ENCODE peak calls at places on chromosome 5, in four cellular contexts. B, R, L and A are unnamed samples.

GRCh38 chr5:75324791-75325190 is 12.2 kb upstream of the HMGCR start:
- DNase-seq in L (no peak), R (no peak), B (no peak), A (no peak)

GRCh38 chr5:14503017-14503680 is 78.4 kb upstream of the OTULINL start:
- DNase-seq in L (no peak), R (no peak), B (no peak), A (no peak)

GRCh38 chr5:75681125-75681830 is 36.0 kb downstream of the POC5 start:
- DNase-seq in B (peak), R (peak), L (no peak), A (peak)

GRCh38 chr5:32283539-32284377 is 29.0 kb downstream of the MTMR12 start:
- DNase-seq in L (no peak), R (no peak), B (no peak), A (no peak)

GRCh38 chr5:122908662-122909061 is 63.2 kb downstream of the SNX24 start:
- DNase-seq in R (no peak), L (no peak), B (no peak), A (no peak)

GRCh38 chr5:39197556-39197955 is 21.8 kb downstream of the FYB1 start:
- DNase-seq in R (no peak), L (no peak), B (peak), A (no peak)

GRCh38 chr5:32955814-32956213 is 244.7 kb downstream of the NPR3 start:
- DNase-seq in L (no peak), R (no peak), B (no peak), A (no peak)

GRCh38 chr5:117800261-117800660 is 1188.1 kb downstream of the DTWD2 start:
- DNase-seq in L (no peak), R (no peak), B (no peak), A (no peak)

GRCh38 chr5:96761618-96762017 is 46.1 kb downstream of the ERAP1 start:
- DNase-seq in R (no peak), L (no peak), B (no peak), A (no peak)

GRCh38 chr5:95759005-95759404 is 27.9 kb downstream of the RHOBTB3 start:
- DNase-seq in L (no peak), R (peak), B (no peak), A (no peak)

GRCh38 chr5:60546157-60546556 is 153.8 kb downstream of the DEPDC1B start:
- DNase-seq in B (no peak), R (no peak), L (no peak), A (no peak)

GRCh38 chr5:150372626-150373025 is 15.1 kb downstream of the TCOF1 start:
- DNase-seq in B (no peak), R (no peak), L (no peak), A (no peak)

GRCh38 chr5:164680812-164681211 is 1175.4 kb downstream of the MAT2B start:
- DNase-seq in L (no peak), R (no peak), B (no peak), A (no peak)

GRCh38 chr5:170333161-170333909 is 35.8 kb upstream of the LCP2 start:
- DNase-seq in B (no peak), L (no peak), R (no peak), A (no peak)

GRCh38 chr5:144131256-144131655 is 39.2 kb downstream of the YIPF5 start:
- DNase-seq in B (no peak), R (no peak), L (no peak), A (no peak)

DNA sequence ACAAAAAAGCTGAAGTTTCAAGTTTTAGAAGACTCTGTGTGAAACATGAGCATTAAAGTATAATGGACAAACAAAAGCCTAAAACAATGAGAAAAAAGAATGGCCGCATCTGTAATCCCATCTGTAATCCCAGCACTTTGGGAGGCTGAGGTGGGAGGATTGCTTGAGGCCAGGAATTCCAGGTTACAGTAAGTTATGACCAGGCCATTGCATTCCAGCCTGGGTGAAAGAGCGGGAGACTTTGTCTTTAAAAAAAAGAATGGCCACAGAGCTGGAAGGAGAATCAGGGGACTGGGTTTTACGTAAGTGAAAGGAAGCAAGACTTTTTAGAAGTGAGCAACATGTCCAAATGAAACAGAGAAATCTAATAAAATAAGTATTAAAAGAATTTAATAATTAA is 2.6 kb upstream of the ATG10 start:
- DNase-seq in B (no peak), L (no peak), R (no peak), A (no peak)
- TF ChIP-seq TCF7L2 in B (no peak), L (no peak), R (no peak), A (no peak)

GRCh38 chr5:179974946-179975712 is 67.4 kb upstream of the TBC1D9B start:
- DNase-seq in L (peak), R (peak), B (no peak), A (peak)
- TF ChIP-seq SIN3A in L (no peak), R (no peak), B (no peak), A (no peak)

GRCh38 chr5:155270737-155271136 is 257.2 kb downstream of the KIF4B start:
- DNase-seq in L (no peak), R (no peak), B (no peak), A (no peak)
- TF ChIP-seq TCF7L2 in L (no peak), R (no peak), B (no peak), A (no peak)

DNA sequence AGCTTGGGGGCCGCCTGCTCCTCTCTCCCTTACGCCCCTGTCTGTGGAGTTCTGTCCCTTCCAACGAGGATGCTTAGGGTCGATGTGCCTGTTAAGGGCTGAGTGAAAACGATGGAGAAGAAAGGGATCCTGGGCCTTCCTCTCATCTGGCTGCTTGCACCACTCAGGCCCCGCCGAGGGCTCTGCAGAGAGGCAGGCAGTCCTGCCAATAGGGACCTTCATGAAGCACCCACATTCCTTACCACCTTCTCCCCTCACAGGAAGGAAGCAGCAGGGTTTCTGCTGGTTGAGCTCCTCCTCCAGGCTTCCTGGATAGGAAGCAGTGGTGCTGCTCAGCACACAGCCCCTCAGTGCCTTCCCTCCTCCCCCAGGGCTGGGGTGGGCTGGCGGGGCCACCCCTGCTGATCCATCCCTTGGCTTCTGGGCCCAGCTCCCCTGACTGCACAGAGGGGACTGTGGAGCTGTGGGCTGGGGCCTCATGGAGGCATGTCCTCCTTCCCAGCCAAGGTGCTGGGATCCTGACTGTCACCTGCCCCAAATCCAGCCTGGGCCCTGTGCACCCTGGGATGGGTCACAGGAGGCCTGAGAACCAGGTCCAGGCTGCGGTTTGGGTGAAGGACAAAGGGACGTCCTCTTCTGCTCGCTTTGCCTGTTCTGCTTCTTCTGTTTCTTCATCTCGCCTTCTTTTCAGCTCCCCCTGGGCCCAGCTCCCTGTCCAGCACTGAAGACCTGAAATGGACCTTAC is 50.5 kb downstream of the AHRR start:
- DNase-seq in L (no peak), B (no peak), R (no peak), A (no peak)
- TF ChIP-seq SIN3A in L (no peak), B (no peak), R (no peak), A (no peak)

GRCh38 chr5:80343067-80343466 is 23.3 kb downstream of the SPZ1 start:
- DNase-seq in R (no peak), B (peak), L (no peak), A (no peak)

GRCh38 chr5:80341376-80341775 is 21.6 kb downstream of the SPZ1 start:
- DNase-seq in L (no peak), B (no peak), R (no peak), A (no peak)

DNA sequence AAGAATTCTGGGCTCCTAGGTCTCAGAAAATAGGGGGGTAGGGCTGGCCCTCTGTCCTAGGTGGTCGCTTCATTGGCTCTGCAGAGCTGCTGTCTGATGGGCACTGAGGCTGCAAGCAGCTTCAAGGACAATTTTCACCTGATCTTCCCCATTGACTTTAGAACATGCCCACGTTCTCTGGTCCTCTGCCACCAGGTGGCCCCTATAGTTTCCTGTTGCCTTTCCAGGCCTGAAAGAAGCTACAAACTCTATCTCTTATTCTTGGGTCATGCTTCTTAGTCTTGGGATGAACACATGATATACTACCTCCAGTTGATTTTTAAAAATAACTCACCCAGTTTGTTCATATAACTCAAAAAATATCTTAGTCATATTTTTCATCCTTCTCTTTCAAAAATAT is 26.3 kb downstream of the SPZ1 start:
- DNase-seq in B (peak), L (peak), R (peak), A (peak)
- TF ChIP-seq TCF7L2 in B (no peak), L (no peak), R (no peak), A (no peak)

GRCh38 chr5:42880621-42881020 is 68.9 kb upstream of the SELENOP start:
- DNase-seq in L (no peak), R (no peak), B (no peak), A (no peak)
- TF ChIP-seq SIN3A in L (no peak), R (no peak), B (no peak), A (no peak)

GRCh38 chr5:36790847-36791246 is 85.7 kb upstream of the NIPBL start:
- DNase-seq in R (no peak), B (no peak), L (no peak), A (no peak)
- TF ChIP-seq TCF7L2 in R (no peak), B (no peak), L (no peak), A (no peak)

GRCh38 chr5:133963493-133964128 is 4.8 kb downstream of the C5orf15 start:
- DNase-seq in R (no peak), B (no peak), L (no peak), A (no peak)

GRCh38 chr5:133966090-133966489 is 2.3 kb downstream of the C5orf15 start:
- DNase-seq in B (no peak), R (no peak), L (no peak), A (no peak)

GRCh38 chr5:133959643-133960042 is 8.8 kb downstream of the C5orf15 start:
- DNase-seq in L (no peak), B (no peak), R (no peak), A (no peak)

GRCh38 chr5:133962801-133963476 is 5.5 kb downstream of the C5orf15 start:
- DNase-seq in R (no peak), B (no peak), L (no peak), A (no peak)

DNA sequence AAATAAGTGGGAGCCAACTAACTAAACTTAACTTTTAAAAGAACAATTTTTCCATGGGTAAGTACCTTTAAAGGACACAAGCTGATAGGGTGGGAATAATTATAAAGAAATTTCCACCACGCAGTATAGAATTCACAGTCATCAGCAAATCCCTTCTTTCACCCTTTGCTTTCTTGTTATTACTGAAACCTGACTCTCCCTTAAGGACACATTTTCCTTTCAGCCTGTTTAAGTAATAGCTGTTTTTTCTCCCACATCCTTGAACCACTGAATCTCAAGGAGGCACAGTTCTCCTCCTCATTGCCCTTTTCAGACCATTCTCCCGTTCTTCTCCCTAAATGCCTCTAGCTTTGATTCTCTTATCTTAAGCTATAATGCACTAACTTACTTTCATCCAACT is 6.3 kb downstream of the C5orf15 start:
- DNase-seq in R (no peak), B (no peak), L (no peak), A (no peak)
- TF ChIP-seq SIN3A in R (no peak), B (no peak), L (no peak), A (no peak)

GRCh38 chr5:37619353-37619752 is 220.5 kb downstream of the GDNF start:
- DNase-seq in B (no peak), L (no peak), R (no peak), A (no peak)

DNA sequence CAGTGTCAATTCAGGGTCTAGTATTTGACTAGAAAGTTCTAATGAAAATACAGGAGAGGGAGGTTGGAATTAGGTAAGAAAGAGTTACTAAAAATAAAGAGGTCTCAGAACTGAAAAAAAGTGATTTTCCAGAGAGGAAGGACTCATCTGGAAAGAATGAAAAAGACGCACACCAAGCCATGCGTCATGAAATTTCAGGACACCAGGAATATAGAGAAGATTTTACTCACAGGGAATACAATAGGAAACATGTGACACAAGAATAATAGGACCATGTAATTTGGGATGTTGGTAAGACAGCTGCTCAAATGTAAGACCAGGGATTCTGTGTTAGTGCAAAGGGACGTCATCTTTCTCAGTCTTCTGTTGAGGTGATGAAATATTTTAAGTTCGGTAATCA is 224.7 kb downstream of the GDNF start:
- DNase-seq in L (no peak), R (no peak), B (no peak), A (no peak)
- TF ChIP-seq TCF7L2 in L (no peak), R (no peak), B (no peak), A (no peak)